ENCODE peak calls at places on chromosomes 4 and X, in six cellular contexts. C is stomach, W is BJ, J is gastrocnemius medialis, M is left lung, B is brain microvascular endothelial cell. F is an unnamed sample.

GRCh38 chr4:13329340-13329850 is 154.7 kb downstream of the RAB28 start:
- DNase-seq in W (no peak), J (no peak), M (no peak), B (no peak), C (no peak), F (no peak)

GRCh38 chr4:74544655-74545361 is 99.9 kb downstream of the AREG start:
- DNase-seq in B (no peak), C (no peak), M (no peak), J (no peak), W (no peak), F (no peak)

GRCh38 chrX:21153503-21153902 is 220.7 kb upstream of the CNKSR2 start:
- DNase-seq in B (peak; percentile 23), J (peak; percentile 16), W (no peak), C (no peak), M (no peak), F (no peak)

GRCh38 chr4:78129383-78130108 is 72.4 kb downstream of the FRAS1 start:
- DNase-seq in W (no peak), M (no peak), C (no peak), B (no peak), J (no peak), F (no peak)

GRCh38 chr4:146545102-146545501 is 23.4 kb upstream of the SLC10A7 start:
- DNase-seq in B (peak; percentile 49), J (no peak), M (no peak), W (no peak), C (no peak), F (no peak)

GRCh38 chr4:6692806-6693205 is 872 bp upstream of the S100P start:
- DNase-seq in C (no peak), W (no peak), M (no peak), J (no peak), B (no peak), F (no peak)

GRCh38 chrX:41406211-41406610 is 40.9 kb upstream of the NYX start:
- DNase-seq in C (no peak), W (no peak), M (no peak), B (no peak), J (no peak), F (no peak)

GRCh38 chr4:164012396-164013027 is 518.0 kb downstream of the TMA16 start:
- DNase-seq in M (no peak), J (no peak), W (no peak), B (peak; percentile 13), C (peak; percentile 48), F (no peak)

GRCh38 chr4:76950052-76950845 is 697 bp downstream of the SEPTIN11 start:
- DNase-seq in M (peak; percentile 62), B (no peak), W (no peak), J (no peak), C (peak; percentile 64), F (peak; percentile 67)

GRCh38 chr4:3404546-3404945 is 37.2 kb upstream of the HGFAC start:
- DNase-seq in W (no peak), M (no peak), J (no peak), B (no peak), C (no peak), F (no peak)

GRCh38 chr4:151184523-151185458 is 85.4 kb downstream of the RPS3A start:
- DNase-seq in J (no peak), C (no peak), B (peak; percentile 85), M (no peak), W (no peak), F (no peak)

GRCh38 chr4:74219241-74219640 is 61.3 kb downstream of the MTHFD2L start:
- DNase-seq in B (no peak), M (no peak), W (no peak), J (no peak), C (no peak), F (no peak)

GRCh38 chr4:138494931-138495330 is 252.8 kb upstream of the SLC7A11 start:
- DNase-seq in W (no peak), M (no peak), B (peak; percentile 11), C (no peak), J (no peak), F (no peak)

GRCh38 chr4:23856630-23857029 is 33.2 kb downstream of the PPARGC1A start:
- DNase-seq in C (peak; percentile 92), W (no peak), M (peak; percentile 63), J (no peak), B (no peak), F (no peak)

GRCh38 chrX:145825896-145826295 is 8.3 kb downstream of the SLITRK2 start:
- DNase-seq in B (peak; percentile 23), C (no peak), M (no peak), J (no peak), W (no peak), F (no peak)

GRCh38 chrX:37998586-37999267 is 7.6 kb upstream of the SYTL5 start:
- DNase-seq in B (peak; percentile 56), C (no peak), M (no peak), W (no peak), J (no peak), F (no peak)

GRCh38 chrX:133868250-133868649 is 117.1 kb downstream of the GPC3 start:
- DNase-seq in C (no peak), J (no peak), W (no peak), M (no peak), B (no peak), F (no peak)

GRCh38 chr4:139767168-139767567 is 101.5 kb downstream of the MGST2 start:
- DNase-seq in C (no peak), M (no peak), B (no peak), W (peak; percentile 27), J (no peak), F (no peak)

DNA sequence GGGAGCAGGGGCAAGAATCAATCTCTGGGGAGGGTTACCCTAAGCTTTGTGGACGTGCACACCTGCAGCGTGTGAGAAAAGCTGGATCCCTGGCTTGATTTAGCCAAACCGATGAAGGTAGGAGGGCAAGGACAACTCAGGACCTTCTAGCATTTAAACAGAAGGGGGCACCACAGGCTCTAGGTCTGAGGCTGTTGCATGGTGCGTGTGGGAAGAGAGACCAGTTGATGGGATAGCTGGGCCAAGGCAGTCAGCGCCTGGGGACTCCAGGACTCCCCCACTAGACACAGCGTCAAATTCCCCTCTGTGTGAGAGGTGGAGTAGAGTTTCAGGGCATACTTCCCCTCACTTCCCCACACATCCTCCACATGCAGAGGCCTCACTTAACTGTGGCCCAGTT is 4.3 kb downstream of the GABRQ start:
- DNase-seq in W (no peak), J (no peak), C (no peak), B (no peak), M (no peak), F (no peak)
- TF ChIP-seq CTCF in W (no peak), J (no peak), C (no peak), B (peak; percentile 23), M (no peak), F (peak; percentile 16)

GRCh38 chrX:8919801-8920200 is 114.1 kb downstream of the FAM9B start:
- DNase-seq in J (no peak), M (no peak), C (no peak), W (no peak), B (no peak), F (no peak)

GRCh38 chrX:8914636-8915035 is 113.5 kb upstream of the FAM9A start:
- DNase-seq in B (no peak), J (no peak), W (no peak), C (no peak), M (no peak), F (no peak)

GRCh38 chrX:8916697-8917096 is 115.5 kb upstream of the FAM9A start:
- DNase-seq in J (no peak), B (no peak), C (no peak), M (no peak), W (no peak), F (no peak)

DNA sequence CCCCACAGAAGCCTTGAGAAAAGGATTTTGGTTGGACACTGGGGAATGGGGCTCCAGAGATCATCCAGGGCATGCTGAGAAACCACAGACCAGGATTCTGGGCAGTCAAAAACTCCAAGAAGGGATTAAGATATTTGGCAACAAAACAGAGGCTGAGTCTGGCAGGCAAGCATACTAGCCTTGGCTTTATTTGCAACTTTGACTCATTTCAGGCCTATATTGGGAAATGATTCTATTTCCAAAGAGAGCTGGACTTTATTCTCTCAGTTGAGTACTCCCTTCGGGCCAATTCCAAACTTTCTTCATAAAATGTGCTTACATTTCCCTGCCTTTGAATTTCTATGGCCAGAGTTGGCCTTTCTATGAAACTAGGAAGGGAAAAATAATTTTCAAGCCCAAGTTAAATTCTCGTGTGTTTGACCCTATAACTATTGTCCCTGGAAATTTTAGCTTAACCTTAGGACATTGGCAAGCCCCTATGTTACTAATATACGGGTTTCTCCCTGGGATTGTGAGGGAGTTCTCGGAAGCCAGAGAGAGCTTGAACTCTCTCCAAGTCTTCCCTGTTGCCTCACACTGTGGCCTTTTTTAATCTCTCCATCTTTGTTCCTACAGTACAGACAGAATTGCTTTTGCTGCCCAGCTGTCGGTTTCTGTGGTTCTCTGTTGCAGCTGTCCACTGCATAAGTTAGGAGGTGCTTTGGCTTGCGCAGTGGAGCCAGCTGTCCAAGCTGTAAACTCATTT is 112.7 kb upstream of the FAM9A start:
- DNase-seq in W (peak; percentile 9), C (no peak), J (no peak), M (peak; percentile 34), B (no peak), F (no peak)
- H3K4me3 ChIP-seq in W (no peak overlapping the region), C (no peak overlapping the region), J (no peak overlapping the region), M (no peak overlapping the region), B (no peak overlapping the region), F (no peak overlapping the region)

GRCh38 chr4:36332023-36332781 is 50.8 kb downstream of the DTHD1 start:
- DNase-seq in C (no peak), J (no peak), W (no peak), B (no peak), M (no peak), F (peak; percentile 62)

GRCh38 chr4:36328130-36328529 is 46.7 kb downstream of the DTHD1 start:
- DNase-seq in M (no peak), J (no peak), C (no peak), B (no peak), W (no peak), F (no peak)

GRCh38 chr4:36337665-36338064 is 56.2 kb downstream of the DTHD1 start:
- DNase-seq in C (no peak), J (no peak), W (no peak), B (no peak), M (no peak), F (no peak)

GRCh38 chr4:36333303-36333877 is 52.0 kb downstream of the DTHD1 start:
- DNase-seq in W (no peak), J (no peak), C (no peak), B (no peak), M (no peak), F (no peak)

DNA sequence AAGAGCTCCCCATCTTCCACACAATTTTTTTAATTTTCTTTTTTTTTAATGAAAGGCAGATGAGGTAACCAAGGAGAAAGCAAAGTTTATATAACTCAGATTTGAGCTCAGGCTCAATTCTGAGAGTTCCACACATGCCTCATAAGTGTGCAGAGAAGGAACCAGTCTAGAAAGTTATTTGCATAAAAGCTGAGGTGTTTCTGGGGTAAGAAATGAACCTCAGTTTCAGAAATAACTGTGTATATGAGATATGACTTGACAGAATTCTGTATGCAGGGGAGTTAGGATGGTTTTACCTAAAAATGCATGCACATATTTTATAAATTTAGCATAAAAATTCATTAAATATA is 51.3 kb downstream of the DTHD1 start:
- DNase-seq in W (no peak), J (no peak), C (no peak), B (no peak), M (no peak), F (peak; percentile 73)
- H3K27me3 ChIP-seq in W (no peaks in the 10 kb centered on the region), J (no peaks in the 10 kb centered on the region), C (no peaks in the 10 kb centered on the region), B (no peaks in the 10 kb centered on the region), M (no peaks in the 10 kb centered on the region), F (no peaks in the 10 kb centered on the region)

GRCh38 chrX:135688137-135688536 is 25.3 kb upstream of the CT45A1 start:
- DNase-seq in B (no peak), W (no peak), C (no peak), J (no peak), M (no peak), F (no peak)
- TF ChIP-seq CTCF in B (peak; percentile 2), W (no peak), C (no peak), J (no peak), M (no peak), F (peak; percentile 50)

F was measured in GM06990.